ENCODE peak calls at places on chromosomes 11 and 22, in ten cellular contexts. X is NCI-H1105 treated with DMSO at 0.1 percent for 48 hours; I is germinal center; U is CD8-positive, alpha-beta memory T cell; J is neuronal stem cell; M is Right ventricle myocardium inferior; N is naive thymus-derived CD8-positive, alpha-beta T cell; A is SK-MEL-5; E is iris pigment epithelial cell; P is Right ventricle myocardium superior. D is an unnamed sample.

GRCh38 chr11:19683141-19683805 is 29.4 kb upstream of the NAV2 start:
- DNase-seq in P (peak; percentile 81), E (no peak), N (no peak), J (no peak), I (no peak), M (peak; percentile 84), X (no peak), U (no peak), A (no peak), D (no peak)

GRCh38 chr22:18104566-18104965 is 6.0 kb upstream of the TUBA8 start:
- DNase-seq in M (no peak), U (no peak), I (peak; percentile 24), N (no peak), E (peak; percentile 28), A (no peak), J (no peak), X (no peak), P (no peak), D (no peak)

GRCh38 chr11:113817162-113817561 is 37.6 kb downstream of the CLDN25 start:
- DNase-seq in P (no peak), A (no peak), U (no peak), E (peak; percentile 51), X (no peak), I (no peak), J (no peak), M (no peak), N (no peak), D (no peak)

GRCh38 chr11:113394919-113395318 is 7.3 kb downstream of the ANKK1 start:
- DNase-seq in M (no peak), N (no peak), U (no peak), I (no peak), J (no peak), E (no peak), P (no peak), X (no peak), A (no peak), D (no peak)

GRCh38 chr11:5225480-5225871 is 1.4 kb downstream of the HBB start:
- DNase-seq in J (no peak), N (no peak), E (no peak), I (no peak), M (peak; percentile 25), U (no peak), X (no peak), A (no peak), P (no peak), D (no peak)

GRCh38 chr11:1830500-1831223 is 4.1 kb upstream of the SYT8 start:
- DNase-seq in I (no peak), A (no peak), N (no peak), X (peak; percentile 53), P (no peak), J (no peak), U (no peak), E (no peak), M (peak; percentile 53), D (no peak)

GRCh38 chr22:27108425-27109114 is 451.2 kb downstream of the MIAT start:
- DNase-seq in A (no peak), U (no peak), I (no peak), P (peak; percentile 59), E (peak; percentile 68), J (no peak), X (peak; percentile 15), N (no peak), M (peak; percentile 76), D (peak; percentile 65)

GRCh38 chr11:2540521-2541320 is 95.9 kb downstream of the KCNQ1 start:
- DNase-seq in X (no peak), I (no peak), J (no peak), A (no peak), N (no peak), P (peak; percentile 44), M (peak; percentile 60), E (no peak), U (no peak), D (peak; percentile 11)

GRCh38 chr22:39238966-39239510 is 5.7 kb downstream of the PDGFB start:
- DNase-seq in U (no peak), J (no peak), A (no peak), P (no peak), X (peak; percentile 75), N (no peak), M (no peak), I (no peak), E (no peak), D (no peak)

GRCh38 chr11:36376888-36377758 is 81.0 kb downstream of the PRR5L start:
- DNase-seq in E (peak; percentile 72), J (peak; percentile 63), A (peak; percentile 43), U (peak; percentile 2), P (peak; percentile 72), M (peak; percentile 79), I (peak; percentile 28), X (peak; percentile 33), N (no peak), D (peak; percentile 46)

GRCh38 chr11:130622126-130622525 is 173.7 kb downstream of the ADAMTS15 start:
- DNase-seq in X (peak; percentile 95), N (no peak), E (no peak), M (no peak), A (no peak), P (no peak), J (no peak), I (no peak), U (no peak), D (no peak)

GRCh38 chr22:39175127-39176066 is 22.9 kb upstream of the CBX7 start:
- DNase-seq in I (no peak), X (no peak), J (no peak), U (no peak), M (no peak), N (no peak), A (no peak), P (no peak), E (peak; percentile 22), D (no peak)

GRCh38 chr11:126969865-126970479 is 30.6 kb downstream of the KIRREL3 start:
- DNase-seq in P (no peak), N (no peak), I (no peak), M (no peak), X (peak; percentile 14), J (no peak), U (no peak), A (peak; percentile 57), E (no peak), D (no peak)

GRCh38 chr22:49800408-49801238 is 27.1 kb downstream of the BRD1 start:
- DNase-seq in P (no peak), J (no peak), I (no peak), X (no peak), M (no peak), U (no peak), N (no peak), E (no peak), A (no peak), D (peak; percentile 47)

GRCh38 chr11:63490551-63491239 is at the start of gene PLAAT5:
- DNase-seq in X (no peak), P (peak; percentile 75), N (no peak), M (peak; percentile 74), E (peak; percentile 26), I (no peak), J (peak; percentile 60), U (no peak), A (no peak), D (peak; percentile 23)